ENCODE peak calls at places on chromosomes 16 and 17, in five cellular contexts. Y is K562, I is HepG2, M is H1, G is GM12878. P is an unnamed sample.

GRCh38 chr17:32099686-32100085 is 42.6 kb upstream of the RHOT1 start:
- DNase-seq in G (no peak), I (no peak), M (no peak), Y (no peak), P (no peak)

GRCh38 chr17:81231766-81232581 is 6.9 kb downstream of the TEPSIN start:
- DNase-seq in G (no peak), Y (no peak), I (no peak), M (no peak), P (no peak)

GRCh38 chr17:17994271-17994670 is 21.6 kb downstream of the DRC3 start:
- DNase-seq in Y (no peak), I (peak), G (no peak), M (peak), P (peak)

GRCh38 chr17:59830007-59830630 is 62.6 kb downstream of the TUBD1 start:
- DNase-seq in M (no peak), I (no peak), G (no peak), Y (no peak), P (no peak)

GRCh38 chr17:1111599-1112443 is 68.0 kb downstream of the ABR start:
- DNase-seq in M (no peak), Y (no peak), I (no peak), G (no peak), P (no peak)

GRCh38 chr16:14194706-14195105 is 123.6 kb downstream of the MRTFB start:
- DNase-seq in I (no peak), G (no peak), Y (no peak), M (no peak), P (no peak)

GRCh38 chr16:60907645-60908044 is 1128.6 kb downstream of the CDH8 start:
- DNase-seq in I (no peak), M (no peak), Y (no peak), G (no peak), P (no peak)

GRCh38 chr16:10612649-10613179 is 32.3 kb upstream of the EMP2 start:
- DNase-seq in Y (no peak), G (no peak), M (no peak), I (no peak), P (no peak)

GRCh38 chr17:17141860-17142552 is 64.1 kb downstream of the PLD6 start:
- DNase-seq in Y (peak), G (no peak), M (peak), I (no peak), P (peak)

GRCh38 chr16:75097941-75098897 is 18.4 kb downstream of the LDHD start:
- DNase-seq in G (no peak), I (no peak), Y (no peak), M (no peak), P (no peak)

GRCh38 chr17:73644145-73645049 is at the start of gene SDK2:
- DNase-seq in Y (no peak), G (no peak), M (peak), I (no peak), P (no peak)

GRCh38 chr17:35062284-35062683 is 1.2 kb downstream of the RFFL start:
- DNase-seq in Y (no peak), M (no peak), I (no peak), G (no peak), P (no peak)

GRCh38 chr17:1108560-1108809 is 71.3 kb downstream of the ABR start:
- DNase-seq in G (no peak), Y (no peak), I (no peak), M (no peak), P (peak)

GRCh38 chr17:4533522-4534502 is 21.4 kb downstream of the MYBBP1A start:
- DNase-seq in I (peak), Y (peak), M (no peak), G (no peak), P (no peak)

GRCh38 chr17:37702605-37703004 is 42.3 kb downstream of the HNF1B start:
- DNase-seq in Y (no peak), M (no peak), I (no peak), G (no peak), P (no peak)

GRCh38 chr17:37752482-37752881 is 7.6 kb upstream of the HNF1B start:
- DNase-seq in I (no peak), M (no peak), G (no peak), Y (no peak), P (no peak)

GRCh38 chr16:85649978-85650863 is 37.1 kb downstream of the GSE1 start:
- DNase-seq in G (no peak), Y (no peak), M (no peak), I (no peak), P (no peak)

GRCh38 chr17:5203178-5203907 is 11.7 kb upstream of the ZNF594 start:
- DNase-seq in Y (no peak), G (no peak), I (no peak), M (no peak), P (no peak)

GRCh38 chr17:81245665-81246342 is 6.7 kb downstream of the NDUFAF8 start:
- DNase-seq in I (no peak), M (no peak), G (no peak), Y (no peak), P (no peak)

GRCh38 chr16:22031483-22032083 is 23.7 kb downstream of the MOSMO start:
- DNase-seq in I (no peak), Y (no peak), G (no peak), M (no peak), P (no peak)

GRCh38 chr16:22035094-22035675 is 27.3 kb downstream of the MOSMO start:
- DNase-seq in Y (no peak), I (no peak), G (peak), M (no peak), P (no peak)

GRCh38 chr16:22030087-22030812 is 22.3 kb downstream of the MOSMO start:
- DNase-seq in Y (no peak), M (no peak), G (no peak), I (peak), P (no peak)

GRCh38 chr16:22029632-22030031 is 21.7 kb downstream of the MOSMO start:
- DNase-seq in G (no peak), I (no peak), M (no peak), Y (no peak), P (no peak)

GRCh38 chr16:22034503-22034902 is 26.6 kb downstream of the MOSMO start:
- DNase-seq in Y (no peak), M (no peak), G (no peak), I (no peak), P (no peak)
- TF ChIP-seq ATF2 in Y (no peak), M (no peak), G (no peak), I (no peak), P (no peak)

GRCh38 chr16:83723244-83723643 is 84.5 kb upstream of the HSBP1 start:
- DNase-seq in M (no peak), I (no peak), G (no peak), Y (no peak), P (no peak)

GRCh38 chr16:83723901-83724300 is 83.9 kb upstream of the HSBP1 start:
- DNase-seq in I (no peak), M (no peak), G (no peak), Y (no peak), P (no peak)

GRCh38 chr16:83727018-83727417 is 80.8 kb upstream of the HSBP1 start:
- DNase-seq in G (no peak), I (no peak), Y (no peak), M (no peak), P (no peak)

GRCh38 chr16:83727751-83728352 is 79.9 kb upstream of the HSBP1 start:
- DNase-seq in Y (no peak), I (no peak), G (no peak), M (no peak), P (no peak)

DNA sequence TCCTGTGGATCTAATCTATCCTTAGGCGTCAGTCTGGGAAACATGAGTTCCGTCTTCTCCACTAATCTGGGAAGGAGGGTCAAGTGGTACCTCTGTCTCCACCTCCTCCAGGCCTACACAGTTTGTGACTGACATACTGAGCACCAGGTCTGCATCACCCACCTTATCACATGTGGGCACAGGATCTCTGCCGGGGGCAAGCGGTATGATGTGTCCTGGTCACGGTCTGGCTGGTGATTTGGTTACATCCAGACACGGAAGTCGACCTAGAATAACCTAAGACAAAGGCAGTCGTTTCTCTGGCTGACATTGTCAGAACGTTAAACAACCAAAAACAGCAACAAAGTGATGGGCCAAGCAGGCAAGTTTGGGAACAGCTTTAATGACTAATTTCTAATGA is 82.5 kb upstream of the HSBP1 start:
- DNase-seq in I (no peak), Y (no peak), G (no peak), M (no peak), P (no peak)
- TF ChIP-seq ATF2 in I (no peak), Y (no peak), G (no peak), M (no peak), P (no peak)

GRCh38 chr16:68644715-68645493 is at the start of gene CDH3:
- DNase-seq in I (no peak), Y (peak), M (peak), G (no peak), P (peak)
- TF ChIP-seq ATF2 in I (no peak), Y (no peak), M (no peak), G (no peak), P (no peak)

DNA sequence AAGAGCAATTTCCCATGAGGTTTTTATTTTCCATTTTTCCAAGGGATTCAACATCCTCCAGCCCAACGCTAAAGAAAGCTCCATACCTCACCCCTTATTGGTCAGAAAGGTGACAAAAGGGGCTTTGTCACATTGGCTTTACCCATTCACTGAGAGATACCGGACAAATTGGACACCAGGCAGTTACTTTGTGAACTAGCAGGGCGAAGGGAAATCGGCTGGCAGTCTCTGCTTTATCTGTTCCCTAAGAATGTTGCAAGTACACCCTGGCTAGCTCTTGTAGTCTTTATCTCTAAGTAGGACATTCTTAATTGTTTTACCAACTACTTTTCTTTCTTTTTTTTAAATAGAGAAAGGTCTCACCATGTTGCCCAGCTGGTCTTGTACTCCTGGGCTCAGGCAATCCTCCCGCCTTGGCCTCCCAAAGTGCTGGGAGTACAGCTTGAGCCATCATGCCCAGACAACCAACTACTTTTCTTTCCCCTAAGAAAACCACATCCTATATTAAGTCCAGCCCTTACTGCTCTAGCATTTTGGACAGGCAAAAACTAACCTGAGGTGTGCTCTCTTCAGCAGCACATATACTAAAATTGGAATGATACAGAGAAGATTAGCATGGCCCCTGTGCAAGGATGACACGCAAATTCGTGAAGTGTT is 16.8 kb downstream of the PRPSAP1 start:
- DNase-seq in G (no peak), M (no peak), I (no peak), Y (no peak), P (no peak)
- TF ChIP-seq ATF2 in G (no peak), M (no peak), I (no peak), Y (no peak), P (no peak)

DNA sequence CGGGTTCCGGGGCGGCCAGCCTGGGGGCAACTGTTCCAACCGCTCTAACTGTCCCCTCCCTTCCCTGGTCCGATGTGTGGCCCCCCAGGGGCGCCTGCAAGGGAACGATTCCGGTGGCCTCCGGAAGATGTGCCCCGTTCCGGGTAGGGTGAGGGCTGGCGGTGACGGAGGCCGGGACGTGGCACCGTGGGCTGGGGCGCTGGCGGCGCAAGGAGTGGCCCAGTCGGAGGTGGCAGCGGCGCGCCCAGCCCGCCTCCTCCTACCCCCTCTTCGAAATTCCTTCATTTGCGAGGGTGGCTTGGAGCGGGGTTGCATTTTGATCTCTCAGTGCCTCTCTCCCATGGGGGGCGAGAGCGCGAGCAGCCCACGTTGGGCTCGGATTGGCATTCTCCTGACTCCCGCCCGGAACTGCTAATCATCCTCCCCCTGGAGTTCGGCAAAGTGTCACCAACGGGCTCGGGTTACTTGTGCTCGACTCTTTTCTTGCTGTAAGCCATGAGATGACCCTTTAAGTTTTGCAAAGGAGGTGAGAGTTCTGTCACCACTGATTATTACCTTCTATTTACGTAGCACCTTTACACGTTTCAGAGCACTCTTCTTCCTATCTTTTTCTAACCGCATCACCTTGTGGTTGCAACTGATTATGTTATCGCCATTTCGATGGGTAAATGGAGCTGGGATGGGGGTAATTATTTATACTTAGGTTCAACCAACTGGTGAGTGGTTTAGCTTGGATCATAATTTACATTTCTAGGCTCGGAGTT is 667 bp downstream of the NDEL1 start:
- DNase-seq in Y (peak), M (no peak), I (peak), G (no peak), P (peak)
- TF ChIP-seq ATF2 in Y (no peak), M (no peak), I (no peak), G (no peak), P (no peak)

DNA sequence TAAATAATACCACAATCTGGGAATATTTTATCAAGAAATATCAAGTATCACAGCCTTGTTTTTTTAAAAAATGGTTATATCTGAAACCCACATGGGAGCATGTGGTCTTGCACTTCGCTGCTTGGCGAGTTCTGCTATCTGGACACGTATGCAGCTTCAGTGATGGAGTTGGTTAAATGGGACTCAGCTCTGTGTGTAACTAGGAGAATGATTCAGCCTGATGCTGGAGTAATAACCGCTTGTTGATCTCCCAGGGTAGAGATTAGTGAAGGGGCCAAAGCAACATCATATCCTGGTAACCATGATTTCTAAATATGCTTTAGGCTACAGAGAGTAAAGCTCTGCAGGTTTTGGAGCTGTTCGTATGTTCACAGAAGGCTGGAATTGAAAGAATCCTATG is 63.1 kb downstream of the IQCK start:
- DNase-seq in I (no peak), G (no peak), M (peak), Y (no peak), P (no peak)
- TF ChIP-seq ATF2 in I (no peak), G (no peak), M (no peak), Y (no peak), P (no peak)

DNA sequence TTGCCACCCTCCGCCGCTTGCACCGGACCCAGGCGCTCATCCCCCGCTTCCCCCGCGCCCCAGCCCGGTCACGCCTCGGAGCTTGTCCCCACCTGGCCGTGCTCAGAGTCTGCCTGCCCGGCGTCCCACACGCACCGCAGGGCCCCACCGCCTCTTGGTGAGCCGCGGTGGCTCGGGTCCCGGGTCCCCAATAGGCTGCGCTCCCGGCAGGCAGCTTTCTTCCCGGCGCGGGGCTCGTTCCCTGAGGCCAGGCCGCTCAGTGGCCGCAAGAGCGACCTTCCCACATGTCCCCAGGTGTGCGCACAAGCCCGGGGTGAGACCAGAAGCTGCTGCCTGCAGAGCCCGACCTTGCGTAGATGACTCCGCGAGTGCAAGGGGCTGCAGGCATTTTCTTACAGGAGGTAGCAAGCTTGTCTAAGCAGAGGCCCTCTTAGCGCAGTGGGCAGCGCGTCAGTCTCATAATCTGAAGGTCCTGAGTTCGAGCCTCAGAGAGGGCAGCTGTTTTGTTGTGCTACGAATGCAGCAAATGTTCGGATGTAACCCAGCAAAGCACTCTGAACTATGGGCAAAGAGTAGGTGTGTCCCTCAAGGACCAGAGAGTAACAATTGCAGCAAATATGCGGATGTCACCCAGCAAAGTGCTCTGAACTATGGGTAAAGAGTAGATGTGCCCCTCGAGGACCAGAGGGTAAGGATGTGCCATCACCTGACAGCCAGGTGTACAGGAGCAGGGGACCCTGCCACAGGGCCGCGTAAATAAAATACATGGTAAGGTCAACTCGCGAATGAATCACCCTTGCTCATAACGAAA is 15.6 kb downstream of the TLE7 start:
- DNase-seq in M (peak), Y (peak), I (peak), G (peak), P (peak)
- TF ChIP-seq ATF2 in M (peak), Y (no peak), I (peak), G (no peak), P (no peak)

GRCh38 chr17:6669479-6670212 is 18.1 kb downstream of the C17orf100 start:
- DNase-seq in G (no peak), M (no peak), Y (no peak), I (no peak), P (no peak)
- TF ChIP-seq ATF2 in G (no peak), M (no peak), Y (no peak), I (no peak), P (no peak)

P was measured in WTC11.